ENCODE peak calls at places on chromosomes 12 and 14, in nine cellular contexts. One of them, this sample, is unnamed.
A peak's percentile ranks its signal among the peaks of the same experiment; 100 is the strongest.

GRCh38 chr14:61894452-61895077 is 132.3 kb downstream of the SNAPC1 start:
- DNase-seq in prostate gland: peak; percentile 35
- DNase-seq in spleen: peak; percentile 81
- DNase-seq in suprapubic skin: no peak
- DNase-seq in HepG2: peak; percentile 41
- DNase-seq in GM23338: peak; percentile 84
- DNase-seq in stomach: peak; percentile 65
- DNase-seq in K562: peak; percentile 46
- DNase-seq in transverse colon: peak; percentile 60
- DNase-seq in this sample: no peak

GRCh38 chr12:21818627-21819026 is 44.1 kb upstream of the KCNJ8 start:
- DNase-seq in prostate gland: peak; percentile 17
- DNase-seq in spleen: no peak
- DNase-seq in suprapubic skin: no peak
- DNase-seq in HepG2: no peak
- DNase-seq in GM23338: no peak
- DNase-seq in stomach: no peak
- DNase-seq in K562: no peak
- DNase-seq in transverse colon: no peak
- DNase-seq in this sample: no peak

GRCh38 chr12:25985296-25985992 is 27.0 kb downstream of the RASSF8 start:
- DNase-seq in prostate gland: no peak
- DNase-seq in spleen: no peak
- DNase-seq in suprapubic skin: no peak
- DNase-seq in HepG2: no peak
- DNase-seq in GM23338: no peak
- DNase-seq in stomach: no peak
- DNase-seq in K562: no peak
- DNase-seq in transverse colon: no peak
- DNase-seq in this sample: no peak

GRCh38 chr12:96445743-96446655 is 43.4 kb upstream of the CFAP54 start:
- DNase-seq in prostate gland: no peak
- DNase-seq in spleen: no peak
- DNase-seq in suprapubic skin: no peak
- DNase-seq in HepG2: no peak
- DNase-seq in GM23338: no peak
- DNase-seq in stomach: no peak
- DNase-seq in K562: peak; percentile 23
- DNase-seq in transverse colon: peak; percentile 12
- DNase-seq in this sample: no peak

GRCh38 chr12:75289678-75290200 is 40.4 kb downstream of the CAPS2 start:
- DNase-seq in prostate gland: no peak
- DNase-seq in spleen: no peak
- DNase-seq in suprapubic skin: no peak
- DNase-seq in HepG2: no peak
- DNase-seq in GM23338: no peak
- DNase-seq in stomach: no peak
- DNase-seq in K562: no peak
- DNase-seq in transverse colon: no peak
- DNase-seq in this sample: no peak

GRCh38 chr12:11797317-11797913 is 147.9 kb downstream of the ETV6 start:
- DNase-seq in prostate gland: no peak
- DNase-seq in spleen: no peak
- DNase-seq in suprapubic skin: no peak
- DNase-seq in HepG2: peak; percentile 28
- DNase-seq in GM23338: no peak
- DNase-seq in stomach: peak; percentile 37
- DNase-seq in K562: no peak
- DNase-seq in transverse colon: no peak
- DNase-seq in this sample: no peak

GRCh38 chr12:29889737-29890136 is 106.0 kb upstream of the TMTC1 start:
- DNase-seq in prostate gland: peak; percentile 48
- DNase-seq in spleen: no peak
- DNase-seq in suprapubic skin: no peak
- DNase-seq in HepG2: peak; percentile 4
- DNase-seq in GM23338: peak; percentile 94
- DNase-seq in stomach: peak; percentile 55
- DNase-seq in K562: no peak
- DNase-seq in transverse colon: peak; percentile 16
- DNase-seq in this sample: peak; percentile 67

GRCh38 chr12:52027085-52027843 is 20.5 kb downstream of the TAMALIN start:
- DNase-seq in prostate gland: no peak
- DNase-seq in spleen: no peak
- DNase-seq in suprapubic skin: no peak
- DNase-seq in HepG2: no peak
- DNase-seq in GM23338: no peak
- DNase-seq in stomach: no peak
- DNase-seq in K562: no peak
- DNase-seq in transverse colon: no peak
- DNase-seq in this sample: peak; percentile 92

GRCh38 chr12:127731657-127732056 is 535.3 kb upstream of the TMEM132C start:
- DNase-seq in prostate gland: no peak
- DNase-seq in spleen: no peak
- DNase-seq in suprapubic skin: no peak
- DNase-seq in HepG2: no peak
- DNase-seq in GM23338: no peak
- DNase-seq in stomach: no peak
- DNase-seq in K562: no peak
- DNase-seq in transverse colon: no peak
- DNase-seq in this sample: no peak

GRCh38 chr14:54374117-54374884 is 22.5 kb upstream of the CDKN3 start:
- DNase-seq in prostate gland: no peak
- DNase-seq in spleen: no peak
- DNase-seq in suprapubic skin: no peak
- DNase-seq in HepG2: peak; percentile 76
- DNase-seq in GM23338: no peak
- DNase-seq in stomach: no peak
- DNase-seq in K562: no peak
- DNase-seq in transverse colon: no peak
- DNase-seq in this sample: no peak

GRCh38 chr14:58073516-58073915 is 78.5 kb downstream of the ARMH4 start:
- DNase-seq in prostate gland: no peak
- DNase-seq in spleen: no peak
- DNase-seq in suprapubic skin: no peak
- DNase-seq in HepG2: no peak
- DNase-seq in GM23338: no peak
- DNase-seq in stomach: no peak
- DNase-seq in K562: no peak
- DNase-seq in transverse colon: no peak
- DNase-seq in this sample: no peak

GRCh38 chr14:103107455-103107854 is 12.9 kb downstream of the EXOC3L4 start:
- DNase-seq in prostate gland: no peak
- DNase-seq in spleen: no peak
- DNase-seq in suprapubic skin: no peak
- DNase-seq in HepG2: no peak
- DNase-seq in GM23338: no peak
- DNase-seq in stomach: no peak
- DNase-seq in K562: no peak
- DNase-seq in transverse colon: no peak
- DNase-seq in this sample: no peak

GRCh38 chr14:103109789-103110415 is 13.4 kb upstream of the TNFAIP2 start:
- DNase-seq in prostate gland: no peak
- DNase-seq in spleen: no peak
- DNase-seq in suprapubic skin: no peak
- DNase-seq in HepG2: peak; percentile 73
- DNase-seq in GM23338: peak; percentile 78
- DNase-seq in stomach: no peak
- DNase-seq in K562: peak; percentile 28
- DNase-seq in transverse colon: peak; percentile 48
- DNase-seq in this sample: no peak

GRCh38 chr14:103105580-103106168 is 11.1 kb downstream of the EXOC3L4 start:
- DNase-seq in prostate gland: no peak
- DNase-seq in spleen: no peak
- DNase-seq in suprapubic skin: no peak
- DNase-seq in HepG2: no peak
- DNase-seq in GM23338: no peak
- DNase-seq in stomach: no peak
- DNase-seq in K562: no peak
- DNase-seq in transverse colon: peak; percentile 66
- DNase-seq in this sample: no peak

GRCh38 chr14:103108749-103109207 is 14.3 kb downstream of the EXOC3L4 start:
- DNase-seq in prostate gland: no peak
- DNase-seq in spleen: no peak
- DNase-seq in suprapubic skin: no peak
- DNase-seq in HepG2: no peak
- DNase-seq in GM23338: peak; percentile 61
- DNase-seq in stomach: no peak
- DNase-seq in K562: peak; percentile 34
- DNase-seq in transverse colon: peak; percentile 66
- DNase-seq in this sample: no peak

DNA sequence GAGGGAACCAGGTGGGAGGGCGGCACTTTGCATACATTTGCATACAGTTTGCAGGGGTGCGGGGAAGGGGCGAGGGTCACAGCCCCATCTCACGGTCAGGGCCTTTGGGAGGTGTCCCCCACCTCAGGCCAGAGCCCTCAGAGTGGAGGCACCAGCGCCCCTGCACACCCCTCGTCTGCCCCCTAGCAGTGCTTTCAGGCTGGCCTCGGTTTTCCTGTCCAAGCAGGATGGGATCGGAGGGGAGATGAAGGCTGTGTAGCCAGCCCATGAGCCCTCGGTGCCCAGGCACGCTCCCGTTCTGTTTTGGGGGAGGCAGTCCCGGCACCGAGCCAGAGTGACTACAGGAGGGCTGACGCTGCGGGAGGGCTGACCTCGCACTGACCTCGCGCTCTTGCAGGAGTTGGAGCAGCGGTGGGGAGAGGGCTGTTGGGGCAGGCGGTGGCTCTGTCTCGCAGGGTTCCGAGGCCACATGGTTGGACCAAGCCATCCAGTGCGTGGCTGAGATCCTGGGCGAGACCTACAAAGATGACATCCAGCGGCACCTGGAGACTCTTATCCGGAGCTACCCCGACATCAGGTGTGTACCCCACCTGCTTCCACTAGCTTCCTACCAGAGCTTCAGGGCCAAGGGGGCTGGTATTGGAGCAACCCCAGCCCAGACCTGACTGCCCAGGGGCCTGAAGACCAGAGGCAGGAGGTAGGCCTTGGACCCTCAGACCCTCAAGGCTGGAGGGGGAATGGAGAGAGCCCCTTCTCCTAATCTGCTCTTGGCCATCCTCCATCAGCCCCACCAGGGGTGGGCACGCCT is 13.6 kb downstream of the EXOC3L4 start:
- DNase-seq in prostate gland: no peak
- DNase-seq in spleen: no peak
- DNase-seq in suprapubic skin: no peak
- DNase-seq in HepG2: no peak
- DNase-seq in GM23338: no peak
- DNase-seq in stomach: no peak
- DNase-seq in K562: peak; percentile 58
- DNase-seq in transverse colon: no peak
- DNase-seq in this sample: no peak
- H3K27ac ChIP-seq in prostate gland: no peak overlapping the region
- H3K27ac ChIP-seq in spleen: peak overlapping the region; percentile 37
- H3K27ac ChIP-seq in suprapubic skin: no peak overlapping the region
- H3K27ac ChIP-seq in HepG2: no peak overlapping the region
- H3K27ac ChIP-seq in GM23338: no peak overlapping the region
- H3K27ac ChIP-seq in stomach: peak overlapping the region; percentile 47
- H3K27ac ChIP-seq in K562: peak overlapping the region; percentile 66
- H3K27ac ChIP-seq in transverse colon: peak overlapping the region; percentile 32
- H3K27ac ChIP-seq in this sample: peak overlapping the region; percentile 20

GRCh38 chr14:68792830-68793733 is at the start of gene ZFP36L1:
- DNase-seq in prostate gland: peak; percentile 90
- DNase-seq in spleen: peak; percentile 98
- DNase-seq in suprapubic skin: peak; percentile 98
- DNase-seq in HepG2: peak; percentile 89
- DNase-seq in GM23338: peak; percentile 98
- DNase-seq in stomach: peak; percentile 92
- DNase-seq in K562: peak; percentile 83
- DNase-seq in transverse colon: peak; percentile 94
- DNase-seq in this sample: peak; percentile 98
- TF ChIP-seq POLR2AphosphoS5 in prostate gland: peak; percentile 99
- TF ChIP-seq POLR2AphosphoS5 in spleen: peak; percentile 100
- TF ChIP-seq POLR2AphosphoS5 in suprapubic skin: peak; percentile 99
- TF ChIP-seq POLR2AphosphoS5 in HepG2: peak; percentile 99
- TF ChIP-seq POLR2AphosphoS5 in GM23338: peak; percentile 98
- TF ChIP-seq POLR2AphosphoS5 in stomach: peak; percentile 100
- TF ChIP-seq POLR2AphosphoS5 in K562: peak; percentile 80
- TF ChIP-seq POLR2AphosphoS5 in transverse colon: peak; percentile 99
- TF ChIP-seq POLR2AphosphoS5 in this sample: peak; percentile 100

GRCh38 chr12:104668274-104668718 is 211.5 kb downstream of the CHST11 start:
- DNase-seq in prostate gland: no peak
- DNase-seq in spleen: no peak
- DNase-seq in suprapubic skin: no peak
- DNase-seq in HepG2: no peak
- DNase-seq in GM23338: no peak
- DNase-seq in stomach: no peak
- DNase-seq in K562: no peak
- DNase-seq in transverse colon: peak; percentile 39
- DNase-seq in this sample: no peak

GRCh38 chr12:104664368-104664767 is 207.6 kb downstream of the CHST11 start:
- DNase-seq in prostate gland: no peak
- DNase-seq in spleen: no peak
- DNase-seq in suprapubic skin: no peak
- DNase-seq in HepG2: no peak
- DNase-seq in GM23338: no peak
- DNase-seq in stomach: no peak
- DNase-seq in K562: no peak
- DNase-seq in transverse colon: no peak
- DNase-seq in this sample: no peak

GRCh38 chr12:104667139-104667538 is 210.4 kb downstream of the CHST11 start:
- DNase-seq in prostate gland: peak; percentile 46
- DNase-seq in spleen: no peak
- DNase-seq in suprapubic skin: no peak
- DNase-seq in HepG2: no peak
- DNase-seq in GM23338: no peak
- DNase-seq in stomach: no peak
- DNase-seq in K562: no peak
- DNase-seq in transverse colon: no peak
- DNase-seq in this sample: peak; percentile 79

GRCh38 chr12:104662908-104663307 is 206.2 kb downstream of the CHST11 start:
- DNase-seq in prostate gland: no peak
- DNase-seq in spleen: no peak
- DNase-seq in suprapubic skin: no peak
- DNase-seq in HepG2: no peak
- DNase-seq in GM23338: no peak
- DNase-seq in stomach: no peak
- DNase-seq in K562: no peak
- DNase-seq in transverse colon: no peak
- DNase-seq in this sample: no peak

DNA sequence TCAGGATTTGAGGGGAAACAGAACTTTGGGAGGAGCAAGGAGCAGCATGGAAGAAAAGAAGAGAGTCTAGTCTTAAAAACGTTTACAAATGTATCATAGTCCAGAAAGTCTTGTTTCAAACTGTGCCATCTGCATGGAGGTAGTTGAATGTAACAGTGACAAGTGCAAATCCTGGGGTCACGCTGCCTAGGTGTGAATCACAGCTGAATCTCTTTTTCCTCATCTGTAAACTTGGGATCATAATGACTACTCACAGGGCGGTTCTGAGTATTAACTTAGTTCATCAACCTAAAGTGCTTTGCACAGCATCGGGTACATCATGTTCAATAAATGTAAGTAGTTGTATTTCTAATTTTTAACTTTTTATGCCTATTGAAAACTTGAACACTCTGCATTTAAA is 208.5 kb downstream of the CHST11 start:
- DNase-seq in prostate gland: no peak
- DNase-seq in spleen: no peak
- DNase-seq in suprapubic skin: no peak
- DNase-seq in HepG2: no peak
- DNase-seq in GM23338: no peak
- DNase-seq in stomach: no peak
- DNase-seq in K562: no peak
- DNase-seq in transverse colon: no peak
- DNase-seq in this sample: no peak
- H3K4me1 ChIP-seq in prostate gland: peaks cover 5% of the 10 kb centered on the region
- H3K4me1 ChIP-seq in spleen: peaks cover 15% of the 10 kb centered on the region
- H3K4me1 ChIP-seq in suprapubic skin: peaks cover 35% of the 10 kb centered on the region
- H3K4me1 ChIP-seq in HepG2: no peaks in the 10 kb centered on the region
- H3K4me1 ChIP-seq in GM23338: peaks cover 2% of the 10 kb centered on the region
- H3K4me1 ChIP-seq in stomach: peaks cover 25% of the 10 kb centered on the region
- H3K4me1 ChIP-seq in K562: peaks cover 11% of the 10 kb centered on the region
- H3K4me1 ChIP-seq in transverse colon: peaks cover 26% of the 10 kb centered on the region
- H3K4me1 ChIP-seq in this sample: no peaks in the 10 kb centered on the region

GRCh38 chr14:24297190-24297964 is 2.2 kb downstream of the DHRS1 start:
- DNase-seq in prostate gland: no peak
- DNase-seq in spleen: no peak
- DNase-seq in suprapubic skin: no peak
- DNase-seq in HepG2: peak; percentile 87
- DNase-seq in GM23338: peak; percentile 84
- DNase-seq in stomach: no peak
- DNase-seq in K562: no peak
- DNase-seq in transverse colon: no peak
- DNase-seq in this sample: no peak
- H3K27ac ChIP-seq in prostate gland: no peak overlapping the region
- H3K27ac ChIP-seq in spleen: peak overlapping the region; percentile 62
- H3K27ac ChIP-seq in suprapubic skin: no peak overlapping the region
- H3K27ac ChIP-seq in HepG2: peak overlapping the region; percentile 5
- H3K27ac ChIP-seq in GM23338: peak overlapping the region; percentile 28
- H3K27ac ChIP-seq in stomach: peak overlapping the region; percentile 42
- H3K27ac ChIP-seq in K562: no peak overlapping the region
- H3K27ac ChIP-seq in transverse colon: no peak overlapping the region
- H3K27ac ChIP-seq in this sample: no peak overlapping the region